ENCODE peak calls at places on chromosomes 3 and 15, in four cellular contexts. Q, I, W and V are unnamed samples.

GRCh38 chr15:78937132-78937739 is 7.6 kb downstream of the CTSH start:
- DNase-seq in Q (no peak), I (no peak), W (no peak), V (no peak)

GRCh38 chr3:56769125-56769709 is 32.5 kb downstream of the ARHGEF3 start:
- DNase-seq in Q (no peak), I (no peak), W (no peak), V (no peak)

GRCh38 chr3:46561511-46561910 is 4.6 kb downstream of the LRRC2 start:
- DNase-seq in Q (no peak), I (no peak), W (no peak), V (no peak)

GRCh38 chr3:157502916-157503620 is at the start of gene VEPH1:
- DNase-seq in Q (peak), I (no peak), W (no peak), V (no peak)

GRCh38 chr3:84965141-84965540 is 6.4 kb downstream of the CADM2 start:
- DNase-seq in Q (no peak), I (peak), W (no peak), V (peak)

GRCh38 chr3:29427266-29428103 is 146.6 kb downstream of the RBMS3 start:
- DNase-seq in Q (no peak), I (no peak), W (no peak), V (no peak)

GRCh38 chr3:153305189-153305588 is 143.2 kb downstream of the RAP2B start:
- DNase-seq in Q (no peak), I (no peak), W (no peak), V (no peak)

GRCh38 chr3:105526349-105527111 is 159.8 kb downstream of the ALCAM start:
- DNase-seq in Q (no peak), I (peak), W (no peak), V (no peak)

GRCh38 chr3:40185029-40185695 is 124.3 kb upstream of the EIF1B start:
- DNase-seq in Q (no peak), I (no peak), W (no peak), V (no peak)

GRCh38 chr3:140711719-140712086 is 33.8 kb downstream of the TRIM42 start:
- DNase-seq in Q (no peak), I (no peak), W (no peak), V (no peak)

GRCh38 chr15:58066042-58066867 is 744 bp upstream of the ALDH1A2 start:
- DNase-seq in Q (peak), I (peak), W (peak), V (peak)

GRCh38 chr3:129618901-129619671 is 12.6 kb upstream of the PLXND1 start:
- DNase-seq in Q (no peak), I (no peak), W (no peak), V (no peak)

GRCh38 chr3:107542665-107543064 is 19.9 kb downstream of the BBX start:
- DNase-seq in Q (no peak), I (no peak), W (no peak), V (no peak)

GRCh38 chr15:87369269-87369668 is 887.3 kb downstream of the NTRK3 start:
- DNase-seq in Q (peak), I (no peak), W (no peak), V (no peak)

GRCh38 chr3:39067286-39067685 is 15.5 kb downstream of the WDR48 start:
- DNase-seq in Q (no peak), I (no peak), W (no peak), V (no peak)

GRCh38 chr3:175121225-175121624 is 262.1 kb downstream of the NAALADL2 start:
- DNase-seq in Q (no peak), I (no peak), W (no peak), V (no peak)

GRCh38 chr15:58854598-58854997 is 78.9 kb downstream of the SLTM start:
- DNase-seq in Q (no peak), I (no peak), W (no peak), V (no peak)

GRCh38 chr15:57923311-57923710 is 142.2 kb downstream of the ALDH1A2 start:
- DNase-seq in Q (no peak), I (no peak), W (no peak), V (no peak)

GRCh38 chr3:23325466-23326065 is 122.4 kb downstream of the UBE2E2 start:
- DNase-seq in Q (no peak), I (no peak), W (no peak), V (no peak)

GRCh38 chr3:34005886-34006285 is 207.5 kb downstream of the PDCD6IP start:
- DNase-seq in Q (no peak), I (no peak), W (no peak), V (no peak)

GRCh38 chr3:179732661-179733348 is 80.0 kb downstream of the USP13 start:
- DNase-seq in Q (peak), I (no peak), W (no peak), V (no peak)

GRCh38 chr3:77323616-77324015 is 283.7 kb downstream of the ROBO2 start:
- DNase-seq in Q (no peak), I (no peak), W (no peak), V (no peak)

GRCh38 chr15:45762726-45763125 is 127.9 kb downstream of the SQOR start:
- DNase-seq in Q (no peak), I (no peak), W (no peak), V (no peak)

GRCh38 chr3:54326951-54327350 is 204.6 kb downstream of the CACNA2D3 start:
- DNase-seq in Q (no peak), I (no peak), W (no peak), V (no peak)

GRCh38 chr3:70526966-70527515 is 214.6 kb upstream of the MDFIC2 start:
- DNase-seq in Q (no peak), I (no peak), W (no peak), V (no peak)

GRCh38 chr3:17136251-17136721 is 251.5 kb downstream of the PLCL2 start:
- DNase-seq in Q (no peak), I (no peak), W (no peak), V (peak)

GRCh38 chr3:185630182-185630622 is 44.1 kb downstream of the SENP2 start:
- DNase-seq in Q (no peak), I (no peak), W (no peak), V (no peak)

GRCh38 chr15:52528465-52529288 is at the start of gene MYO5A:
- DNase-seq in Q (peak), I (peak), W (peak), V (peak)

GRCh38 chr15:52503788-52504496 is 24.7 kb downstream of the MYO5A start:
- DNase-seq in Q (no peak), I (no peak), W (no peak), V (no peak)

GRCh38 chr3:194956697-194957396 is 271.2 kb downstream of the FAM43A start:
- DNase-seq in Q (no peak), I (no peak), W (no peak), V (no peak)

GRCh38 chr15:89444855-89445254 is 51.5 kb downstream of the RHCG start:
- DNase-seq in Q (no peak), I (no peak), W (no peak), V (no peak)

GRCh38 chr3:55966566-55966965 is 479.5 kb upstream of the WNT5A start:
- DNase-seq in Q (no peak), I (no peak), W (no peak), V (no peak)

GRCh38 chr3:100650651-100651611 is 41.5 kb downstream of the ADGRG7 start:
- DNase-seq in Q (no peak), I (no peak), W (no peak), V (no peak)

GRCh38 chr3:55779543-55779942 is 292.4 kb upstream of the WNT5A start:
- DNase-seq in Q (no peak), I (no peak), W (no peak), V (no peak)

GRCh38 chr3:143167956-143168355 is 48.4 kb downstream of the CHST2 start:
- DNase-seq in Q (no peak), I (no peak), W (no peak), V (no peak)

GRCh38 chr3:111831840-111832239 is 27.2 kb upstream of the PHLDB2 start:
- DNase-seq in Q (peak), I (no peak), W (no peak), V (no peak)

GRCh38 chr3:117131259-117131658 is 421.7 kb downstream of the TUSC7 start:
- DNase-seq in Q (no peak), I (no peak), W (no peak), V (no peak)

GRCh38 chr15:76340198-76340801 is 3.7 kb downstream of the ISL2 start:
- DNase-seq in Q (no peak), I (no peak), W (peak), V (no peak)

GRCh38 chr15:39833515-39833981 is 50.9 kb upstream of the FSIP1 start:
- DNase-seq in Q (no peak), I (no peak), W (no peak), V (no peak)

GRCh38 chr3:52339612-52340011 is 23.5 kb downstream of the DNAH1 start:
- DNase-seq in Q (peak), I (peak), W (no peak), V (peak)